ENCODE peak calls at places on chromosomes 2 and 18, in ten cellular contexts. F is MM.1S, V is H9, I is HepG2, M is osteoblast, K is GM23338, B is mammary epithelial cell, O is IMR-90, X is astrocyte, P is endothelial cell of umbilical vein. S is an unnamed sample.

GRCh38 chr2:203690110-203691047 is 16.1 kb upstream of the CD28 start:
- DNase-seq in P (no peak), V (no peak), F (no peak), O (peak; percentile 38), M (no peak), I (no peak), K (no peak), X (no peak), B (no peak), S (no peak)

GRCh38 chr18:34600118-34600517 is 110.0 kb upstream of the DTNA start:
- DNase-seq in O (peak; percentile 53), M (no peak), K (no peak), P (peak; percentile 14), X (peak; percentile 27), V (no peak), I (no peak), B (peak; percentile 19), F (no peak), S (no peak)

GRCh38 chr2:237732790-237733349 is 65.7 kb upstream of the RBM44 start:
- DNase-seq in X (peak; percentile 24), F (no peak), B (no peak), K (peak; percentile 46), O (no peak), M (peak; percentile 69), V (no peak), I (no peak), P (peak; percentile 70), S (no peak)

GRCh38 chr2:173278794-173279527 is 75.7 kb upstream of the CDCA7 start:
- DNase-seq in X (no peak), V (no peak), K (no peak), I (no peak), F (no peak), M (no peak), B (no peak), P (no peak), O (no peak), S (no peak)

GRCh38 chr2:37000273-37000780 is 34.0 kb upstream of the STRN start:
- DNase-seq in I (no peak), O (peak; percentile 32), P (peak; percentile 24), F (no peak), B (peak; percentile 6), V (no peak), K (no peak), M (peak; percentile 44), X (peak; percentile 22), S (peak; percentile 3)

GRCh38 chr2:191155608-191156071 is 4.8 kb upstream of the STAT4 start:
- DNase-seq in X (no peak), I (no peak), M (no peak), K (no peak), F (peak; percentile 63), V (no peak), B (peak; percentile 30), P (peak; percentile 69), O (peak; percentile 70), S (peak; percentile 21)

GRCh38 chr2:230130668-230131364 is 62.1 kb upstream of the SLC16A14 start:
- DNase-seq in V (no peak), K (no peak), B (no peak), X (peak; percentile 67), M (peak; percentile 74), I (peak; percentile 59), P (peak; percentile 74), O (peak; percentile 64), F (no peak), S (peak; percentile 25)

GRCh38 chr2:62198237-62198633 is 2.3 kb downstream of the B3GNT2 start:
- DNase-seq in P (no peak), F (peak; percentile 6), K (no peak), V (no peak), O (no peak), I (no peak), B (no peak), X (no peak), M (no peak), S (no peak)

GRCh38 chr2:219748673-219749570 is 121.5 kb downstream of the SLC4A3 start:
- DNase-seq in O (no peak), I (no peak), V (no peak), B (no peak), M (no peak), X (no peak), P (no peak), F (no peak), K (no peak), S (no peak)

GRCh38 chr2:72027426-72028161 is 120.1 kb downstream of the CYP26B1 start:
- DNase-seq in F (no peak), M (peak; percentile 91), X (peak; percentile 34), V (peak; percentile 33), O (no peak), I (no peak), B (peak; percentile 54), K (no peak), P (no peak), S (no peak)

GRCh38 chr2:42566837-42567251 is 1.6 kb upstream of the MTA3 start:
- DNase-seq in B (peak; percentile 46), X (peak; percentile 18), K (no peak), F (peak; percentile 11), P (no peak), O (no peak), I (no peak), M (no peak), V (no peak), S (no peak)

GRCh38 chr2:11420190-11420589 is 45.8 kb downstream of the E2F6 start:
- DNase-seq in M (no peak), B (no peak), O (no peak), F (no peak), K (no peak), V (no peak), I (no peak), P (no peak), X (no peak), S (no peak)

DNA sequence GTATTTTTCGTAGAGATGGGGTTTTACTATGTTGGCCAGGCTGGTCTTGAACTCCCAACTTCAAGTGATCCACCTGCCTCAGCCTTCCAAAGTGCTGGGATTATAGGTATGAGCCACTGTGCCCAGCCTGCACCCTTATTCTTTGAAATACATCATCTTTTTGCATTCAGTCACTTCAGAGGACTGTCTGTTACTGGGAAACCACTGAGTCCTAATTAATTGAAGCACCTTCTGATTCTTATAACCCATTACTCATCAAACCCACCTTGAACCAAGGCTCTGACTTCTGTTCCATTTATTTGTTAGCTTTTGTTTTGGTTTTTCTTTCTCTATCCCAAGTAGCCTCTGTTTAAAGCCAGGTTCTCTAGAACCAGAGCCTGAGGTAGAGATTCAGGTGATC is 49.6 kb downstream of the CPO start:
- DNase-seq in P (no peak), M (no peak), B (no peak), V (no peak), I (no peak), F (no peak), X (no peak), K (no peak), O (no peak), S (no peak)
- H2AFZ ChIP-seq in P (peak overlapping the region; percentile 58), M (peak overlapping the region; percentile 64), B (peak overlapping the region; percentile 72), V (no peak overlapping the region), I (no peak overlapping the region), F (peak overlapping the region; percentile 57), X (peak overlapping the region; percentile 39), K (peak overlapping the region; percentile 90), O (no peak overlapping the region), S (no peak overlapping the region)

DNA sequence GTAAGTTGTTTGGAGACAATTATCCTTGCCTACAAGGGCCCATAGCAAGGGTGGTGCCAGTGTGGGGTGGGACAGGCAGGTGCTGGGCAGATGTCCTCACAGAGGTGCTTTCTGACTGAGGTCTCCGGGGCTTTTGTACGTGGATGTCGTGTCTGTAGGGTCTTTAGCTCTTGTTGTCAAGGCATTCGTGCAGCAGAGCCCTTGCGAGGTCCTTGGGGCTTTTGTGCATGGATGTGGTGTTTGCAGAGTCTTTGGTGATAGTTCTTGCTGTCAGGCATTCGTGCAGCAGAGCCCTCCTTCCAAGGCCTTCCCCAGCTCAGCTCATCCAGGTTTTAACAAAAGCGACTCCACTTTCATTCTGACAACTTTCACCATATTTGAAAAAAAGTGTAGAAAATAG is 116.0 kb upstream of the TMEM18 start:
- DNase-seq in B (no peak), O (no peak), I (no peak), P (no peak), F (no peak), K (no peak), M (no peak), V (no peak), X (no peak), S (no peak)
- H2AFZ ChIP-seq in B (no peak overlapping the region), O (no peak overlapping the region), I (no peak overlapping the region), P (no peak overlapping the region), F (no peak overlapping the region), K (no peak overlapping the region), M (no peak overlapping the region), V (no peak overlapping the region), X (no peak overlapping the region), S (no peak overlapping the region)

GRCh38 chr2:25311866-25312575 is 29.7 kb downstream of the DNMT3A start:
- DNase-seq in P (no peak), B (no peak), K (peak; percentile 45), F (no peak), M (no peak), I (no peak), V (peak; percentile 60), X (no peak), O (no peak), S (no peak)

GRCh38 chr2:25312958-25313710 is 28.6 kb downstream of the DNMT3A start:
- DNase-seq in V (no peak), P (no peak), I (no peak), O (no peak), F (no peak), X (no peak), B (no peak), K (no peak), M (no peak), S (no peak)

GRCh38 chr2:25315316-25315680 is 26.4 kb downstream of the DNMT3A start:
- DNase-seq in P (no peak), X (no peak), F (no peak), B (no peak), M (no peak), K (no peak), V (no peak), I (no peak), O (no peak), S (no peak)

GRCh38 chr2:25314514-25315315 is 27.0 kb downstream of the DNMT3A start:
- DNase-seq in B (no peak), K (peak; percentile 93), X (peak; percentile 38), F (no peak), I (peak; percentile 41), V (peak; percentile 91), P (peak; percentile 53), O (peak; percentile 29), M (no peak), S (peak; percentile 84)

GRCh38 chr2:25313711-25314513 is 27.8 kb downstream of the DNMT3A start:
- DNase-seq in K (no peak), F (no peak), I (no peak), M (no peak), X (no peak), B (no peak), O (no peak), V (no peak), P (no peak), S (no peak)
- H2AFZ ChIP-seq in K (no peak overlapping the region), F (no peak overlapping the region), I (no peak overlapping the region), M (no peak overlapping the region), X (no peak overlapping the region), B (no peak overlapping the region), O (peak overlapping the region; percentile 63), V (no peak overlapping the region), P (no peak overlapping the region), S (no peak overlapping the region)

DNA sequence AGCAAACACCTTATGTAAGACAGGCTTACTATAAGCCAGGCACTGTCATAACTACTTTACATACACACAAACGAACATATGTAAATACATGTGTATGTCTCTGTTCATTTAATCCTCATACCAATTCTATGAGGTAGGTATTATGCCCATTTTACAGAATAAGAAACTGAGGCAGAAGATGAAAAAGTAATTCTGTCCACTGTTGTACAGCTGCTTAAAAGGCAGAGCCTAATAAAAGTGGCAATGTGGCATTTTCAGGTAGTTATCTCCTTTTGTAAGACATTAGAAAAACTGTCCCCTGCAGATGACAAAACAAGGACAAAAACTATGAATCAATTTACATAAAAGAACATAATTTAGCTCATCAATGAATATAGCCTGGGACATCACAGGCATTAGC is 69.9 kb downstream of the PLEKHM3 start:
- DNase-seq in K (no peak), B (no peak), O (no peak), P (no peak), I (no peak), F (no peak), M (no peak), V (no peak), X (no peak), S (no peak)
- H2AFZ ChIP-seq in K (no peak overlapping the region), B (no peak overlapping the region), O (no peak overlapping the region), P (no peak overlapping the region), I (no peak overlapping the region), F (no peak overlapping the region), M (no peak overlapping the region), V (no peak overlapping the region), X (no peak overlapping the region), S (no peak overlapping the region)

S was measured in hepatocyte.